ENCODE peak calls at places on chromosomes 2 and 18, in four cellular contexts. One of them, this sample, is unnamed.

GRCh38 chr2:16548036-16548435 is 117.6 kb downstream of the CYRIA start:
- DNase-seq in IMR-90: no peak
- DNase-seq in PC-3: no peak
- DNase-seq in PC-9: no peak
- DNase-seq in this sample: no peak

GRCh38 chr2:73503992-73504570 is 118.4 kb downstream of the ALMS1 start:
- DNase-seq in IMR-90: no peak
- DNase-seq in PC-3: no peak
- DNase-seq in PC-9: no peak
- DNase-seq in this sample: no peak

GRCh38 chr2:160207271-160207670 is 7.2 kb upstream of the ITGB6 start:
- DNase-seq in IMR-90: no peak
- DNase-seq in PC-3: peak; percentile 50
- DNase-seq in PC-9: peak; percentile 76
- DNase-seq in this sample: no peak

GRCh38 chr18:21402272-21402671 is 160.2 kb downstream of the GREB1L start:
- DNase-seq in IMR-90: no peak
- DNase-seq in PC-3: no peak
- DNase-seq in PC-9: no peak
- DNase-seq in this sample: no peak

GRCh38 chr2:226115102-226115831 is 684.4 kb downstream of the IRS1 start:
- DNase-seq in IMR-90: peak; percentile 99
- DNase-seq in PC-3: peak; percentile 98
- DNase-seq in PC-9: peak; percentile 94
- DNase-seq in this sample: peak; percentile 90

GRCh38 chr2:71606244-71606643 is 152.9 kb downstream of the DYSF start:
- DNase-seq in IMR-90: no peak
- DNase-seq in PC-3: no peak
- DNase-seq in PC-9: no peak
- DNase-seq in this sample: no peak

GRCh38 chr2:42545714-42546390 is 22.6 kb upstream of the MTA3 start:
- DNase-seq in IMR-90: no peak
- DNase-seq in PC-3: no peak
- DNase-seq in PC-9: peak; percentile 65
- DNase-seq in this sample: no peak

GRCh38 chr2:31987454-31987853 is 23.4 kb downstream of the MEMO1 start:
- DNase-seq in IMR-90: peak; percentile 76
- DNase-seq in PC-3: peak; percentile 54
- DNase-seq in PC-9: no peak
- DNase-seq in this sample: no peak

GRCh38 chr2:191656389-191656788 is 21.5 kb upstream of the NABP1 start:
- DNase-seq in IMR-90: peak; percentile 86
- DNase-seq in PC-3: peak; percentile 15
- DNase-seq in PC-9: peak; percentile 35
- DNase-seq in this sample: no peak

GRCh38 chr18:42155024-42155423 is 200.0 kb downstream of the PIK3C3 start:
- DNase-seq in IMR-90: no peak
- DNase-seq in PC-3: no peak
- DNase-seq in PC-9: no peak
- DNase-seq in this sample: no peak

GRCh38 chr2:39216495-39217191 is 27.1 kb downstream of the CDKL4 start:
- DNase-seq in IMR-90: no peak
- DNase-seq in PC-3: no peak
- DNase-seq in PC-9: no peak
- DNase-seq in this sample: no peak

GRCh38 chr2:174485763-174486613 is 841 bp downstream of the GPR155 start:
- DNase-seq in IMR-90: peak; percentile 76
- DNase-seq in PC-3: peak; percentile 21
- DNase-seq in PC-9: no peak
- DNase-seq in this sample: no peak

GRCh38 chr2:55968931-55969330 is 45.3 kb upstream of the EFEMP1 start:
- DNase-seq in IMR-90: no peak
- DNase-seq in PC-3: no peak
- DNase-seq in PC-9: no peak
- DNase-seq in this sample: no peak

GRCh38 chr2:56117764-56118163 is 66.0 kb upstream of the CCDC85A start:
- DNase-seq in IMR-90: no peak
- DNase-seq in PC-3: no peak
- DNase-seq in PC-9: peak; percentile 34
- DNase-seq in this sample: no peak

GRCh38 chr18:48548404-48548771 is 9.6 kb downstream of the CTIF start:
- DNase-seq in IMR-90: no peak
- DNase-seq in PC-3: no peak
- DNase-seq in PC-9: no peak
- DNase-seq in this sample: no peak

GRCh38 chr18:40072761-40073160 is 1882.3 kb upstream of the PIK3C3 start:
- DNase-seq in IMR-90: no peak
- DNase-seq in PC-3: no peak
- DNase-seq in PC-9: no peak
- DNase-seq in this sample: no peak

GRCh38 chr2:163794635-163795034 is 58.8 kb upstream of the FIGN start:
- DNase-seq in IMR-90: no peak
- DNase-seq in PC-3: peak; percentile 73
- DNase-seq in PC-9: peak; percentile 50
- DNase-seq in this sample: no peak

GRCh38 chr2:101159526-101159925 is 8.3 kb upstream of the TBC1D8 start:
- DNase-seq in IMR-90: no peak
- DNase-seq in PC-3: no peak
- DNase-seq in PC-9: no peak
- DNase-seq in this sample: no peak

GRCh38 chr2:230412846-230413245 is 3.2 kb upstream of the SP100 start:
- DNase-seq in IMR-90: no peak
- DNase-seq in PC-3: no peak
- DNase-seq in PC-9: no peak
- DNase-seq in this sample: no peak

GRCh38 chr2:219058541-219059374 is 2.0 kb downstream of the IHH start:
- DNase-seq in IMR-90: no peak
- DNase-seq in PC-3: peak; percentile 22
- DNase-seq in PC-9: no peak
- DNase-seq in this sample: no peak

GRCh38 chr18:5462227-5462626 is 81.6 kb downstream of the EPB41L3 start:
- DNase-seq in IMR-90: no peak
- DNase-seq in PC-3: no peak
- DNase-seq in PC-9: no peak
- DNase-seq in this sample: no peak

GRCh38 chr2:88687384-88687783 is 4.1 kb upstream of the RPIA start:
- DNase-seq in IMR-90: no peak
- DNase-seq in PC-3: no peak
- DNase-seq in PC-9: no peak
- DNase-seq in this sample: no peak

GRCh38 chr2:177489719-177490301 is 97.2 kb downstream of the AGPS start:
- DNase-seq in IMR-90: peak; percentile 49
- DNase-seq in PC-3: peak; percentile 56
- DNase-seq in PC-9: no peak
- DNase-seq in this sample: no peak

DNA sequence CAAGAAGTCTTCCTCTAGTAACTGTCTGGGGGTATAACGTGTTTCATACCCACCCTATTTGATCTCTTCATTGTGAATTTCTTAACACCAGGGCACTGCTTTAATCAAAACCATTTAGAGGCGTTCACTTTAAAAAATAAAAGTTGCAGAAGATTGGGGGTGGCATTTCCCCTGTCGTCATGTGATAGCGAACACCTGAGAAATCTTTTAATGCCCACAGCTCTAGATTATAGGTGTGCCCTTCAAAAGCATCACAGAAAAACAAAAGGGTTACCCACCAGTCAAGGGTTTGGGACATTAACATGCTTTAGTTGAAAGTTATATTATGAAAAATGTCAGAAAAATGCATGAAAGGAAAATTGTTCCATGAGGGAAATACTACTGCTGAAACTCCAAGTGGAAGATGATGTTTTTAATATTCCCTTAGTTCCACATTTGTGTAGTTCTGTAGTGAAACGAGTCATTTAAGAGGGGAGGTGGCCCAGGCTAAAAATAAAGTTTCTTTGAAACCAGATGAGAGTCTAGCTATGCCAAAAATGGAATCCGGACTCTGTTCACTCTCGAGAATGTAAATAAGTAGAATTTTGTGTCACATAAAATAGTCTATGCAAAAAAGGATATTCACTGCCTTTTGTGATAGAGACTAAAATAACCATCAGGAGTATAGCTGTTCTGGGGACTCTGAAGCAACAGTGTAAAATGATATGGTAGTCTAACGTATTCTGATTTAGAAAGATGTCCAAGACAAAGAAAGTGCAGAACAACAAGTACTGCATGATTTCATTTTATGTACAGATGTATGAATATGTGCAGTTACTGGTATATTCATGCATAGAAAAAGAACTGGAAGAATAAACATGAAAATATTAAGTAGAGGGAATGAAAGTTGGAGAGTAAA is 95.3 kb downstream of the TMEM247 start:
- DNase-seq in IMR-90: no peak
- DNase-seq in PC-3: no peak
- DNase-seq in PC-9: no peak
- DNase-seq in this sample: no peak
- H3K4me2 ChIP-seq in IMR-90: peak overlapping the region; percentile 36
- H3K4me2 ChIP-seq in PC-3: no peak overlapping the region
- H3K4me2 ChIP-seq in PC-9: no peak overlapping the region
- H3K4me2 ChIP-seq in this sample: no peak overlapping the region

GRCh38 chr2:22878094-22878493 is 506.9 kb upstream of the KLHL29 start:
- DNase-seq in IMR-90: no peak
- DNase-seq in PC-3: no peak
- DNase-seq in PC-9: no peak
- DNase-seq in this sample: no peak
- H4K20me1 ChIP-seq in IMR-90: no peaks in the 10 kb centered on the region
- H4K20me1 ChIP-seq in PC-3: no peaks in the 10 kb centered on the region
- H4K20me1 ChIP-seq in PC-9: no peaks in the 10 kb centered on the region
- H4K20me1 ChIP-seq in this sample: no peaks in the 10 kb centered on the region

GRCh38 chr2:84846732-84847131 is 34.2 kb downstream of the TRABD2A start:
- DNase-seq in IMR-90: peak; percentile 78
- DNase-seq in PC-3: no peak
- DNase-seq in PC-9: no peak
- DNase-seq in this sample: no peak
- H3K4me2 ChIP-seq in IMR-90: peak overlapping the region; percentile 68
- H3K4me2 ChIP-seq in PC-3: no peak overlapping the region
- H3K4me2 ChIP-seq in PC-9: no peak overlapping the region
- H3K4me2 ChIP-seq in this sample: no peak overlapping the region

DNA sequence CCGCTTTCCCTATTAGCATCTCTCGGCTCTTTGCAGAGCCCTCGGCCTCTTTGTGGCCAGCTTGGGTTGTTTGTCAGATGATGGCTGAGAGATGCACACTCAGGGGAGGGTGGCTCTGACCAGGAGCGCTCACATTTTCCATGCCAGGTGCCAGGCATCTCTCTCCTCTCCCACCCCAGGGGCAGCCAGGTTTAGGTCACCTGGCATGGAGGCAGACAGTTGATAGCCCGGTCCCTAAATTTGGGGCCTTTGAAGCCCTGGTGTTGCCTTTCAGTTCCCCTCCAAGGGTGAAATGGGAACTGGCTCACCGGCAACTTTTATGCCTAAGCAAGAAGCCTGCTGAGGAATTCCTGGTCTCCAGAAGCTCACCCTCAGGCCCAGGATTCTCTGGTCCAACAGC is 19.1 kb downstream of the LBH start:
- DNase-seq in IMR-90: no peak
- DNase-seq in PC-3: no peak
- DNase-seq in PC-9: no peak
- DNase-seq in this sample: no peak
- H4K20me1 ChIP-seq in IMR-90: peaks cover 99% of the 10 kb centered on the region
- H4K20me1 ChIP-seq in PC-3: no peaks in the 10 kb centered on the region
- H4K20me1 ChIP-seq in PC-9: no peaks in the 10 kb centered on the region
- H4K20me1 ChIP-seq in this sample: no peaks in the 10 kb centered on the region

GRCh38 chr2:113818382-113818951 is 62.0 kb upstream of the SLC35F5 start:
- DNase-seq in IMR-90: peak; percentile 100
- DNase-seq in PC-3: peak; percentile 96
- DNase-seq in PC-9: peak; percentile 88
- DNase-seq in this sample: no peak
- H3K4me2 ChIP-seq in IMR-90: peak overlapping the region; percentile 30
- H3K4me2 ChIP-seq in PC-3: peak overlapping the region; percentile 74
- H3K4me2 ChIP-seq in PC-9: peak overlapping the region; percentile 82
- H3K4me2 ChIP-seq in this sample: no peak overlapping the region

GRCh38 chr2:28401411-28401810 is 8.8 kb downstream of the FOSL2 start:
- DNase-seq in IMR-90: no peak
- DNase-seq in PC-3: no peak
- DNase-seq in PC-9: no peak
- DNase-seq in this sample: no peak
- H4K20me1 ChIP-seq in IMR-90: peaks cover 99% of the 10 kb centered on the region
- H4K20me1 ChIP-seq in PC-3: peaks cover 62% of the 10 kb centered on the region
- H4K20me1 ChIP-seq in PC-9: peaks cover 88% of the 10 kb centered on the region
- H4K20me1 ChIP-seq in this sample: peaks cover 20% of the 10 kb centered on the region

GRCh38 chr2:239321596-239322413 is 79.0 kb downstream of the HDAC4 start:
- DNase-seq in IMR-90: no peak
- DNase-seq in PC-3: no peak
- DNase-seq in PC-9: no peak
- DNase-seq in this sample: no peak

GRCh38 chr2:239326831-239327535 is 73.8 kb downstream of the HDAC4 start:
- DNase-seq in IMR-90: peak; percentile 69
- DNase-seq in PC-3: peak; percentile 50
- DNase-seq in PC-9: no peak
- DNase-seq in this sample: no peak

GRCh38 chr2:239322414-239323086 is 78.3 kb downstream of the HDAC4 start:
- DNase-seq in IMR-90: peak; percentile 77
- DNase-seq in PC-3: no peak
- DNase-seq in PC-9: no peak
- DNase-seq in this sample: no peak

GRCh38 chr2:239323473-239323872 is 77.3 kb downstream of the HDAC4 start:
- DNase-seq in IMR-90: no peak
- DNase-seq in PC-3: no peak
- DNase-seq in PC-9: no peak
- DNase-seq in this sample: no peak

DNA sequence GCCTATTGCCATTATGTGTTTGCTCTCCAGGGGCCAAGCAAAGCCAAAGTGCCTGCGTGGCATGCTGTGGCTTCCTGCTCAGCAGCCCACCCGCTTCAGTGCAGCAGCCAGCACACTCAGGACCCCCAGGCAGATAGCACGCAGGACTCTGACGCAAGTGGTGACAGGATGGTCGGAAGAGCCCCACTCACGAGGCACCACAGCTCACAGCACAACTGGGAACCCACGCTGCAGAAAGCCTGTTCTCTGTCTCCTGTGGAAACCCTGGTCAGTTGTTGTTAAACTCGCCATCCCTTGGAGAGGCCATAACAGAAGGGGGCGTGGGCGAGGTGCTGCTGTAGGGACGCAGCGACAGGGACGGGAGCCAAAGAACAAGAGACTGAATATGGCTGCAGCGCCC is 76.4 kb downstream of the HDAC4 start:
- DNase-seq in IMR-90: no peak
- DNase-seq in PC-3: no peak
- DNase-seq in PC-9: no peak
- DNase-seq in this sample: no peak
- H3K4me2 ChIP-seq in IMR-90: no peak overlapping the region
- H3K4me2 ChIP-seq in PC-3: no peak overlapping the region
- H3K4me2 ChIP-seq in PC-9: no peak overlapping the region
- H3K4me2 ChIP-seq in this sample: no peak overlapping the region

This sample was measured in keratinocyte.